ENCODE peak calls at places on chromosomes 11 and 22, in ten cellular contexts. Z is stimulated activated CD4-positive, alpha-beta T cell treated with anti-CD3 and anti-CD28 coated beads, Interleukin-15, amount 100 ng/mL, for 24 hours; S is NCI-H1092; M is left cardiac atrium; J is activated gamma-delta T cell treated with Interleukin-2 at 50 U/mL for 16 hours; L is GM04503; E is activated CD8-positive, alpha-beta memory T cell treated with anti-CD3 and anti-CD28 coated beads, Interleukin-2, amount 50 U/mL, for 4 hours; P is germinal center; D is activated T-helper 9 cell treated with anti-CD3 and anti-CD28 coated beads, Interleukin-2, amount 50 U/mL, for 16 hours; W is PC-3. F is an unnamed sample.

GRCh38 chr22:38641476-38641875 is 14.7 kb downstream of the FAM227A start:
- DNase-seq in Z (no peak), S (no peak), M (no peak), J (no peak), L (no peak), E (no peak), P (no peak), D (no peak), W (no peak), F (no peak)

GRCh38 chr11:453564-453963 is 3.5 kb downstream of the PTDSS2 start:
- DNase-seq in Z (no peak), S (no peak), M (no peak), J (no peak), L (no peak), E (no peak), P (no peak), D (no peak), W (no peak), F (no peak)

GRCh38 chr11:122155765-122156527 is 39.9 kb upstream of the BLID start:
- DNase-seq in Z (no peak), S (peak), M (no peak), J (no peak), L (no peak), E (no peak), P (no peak), D (no peak), W (peak), F (no peak)

GRCh38 chr22:35452351-35452781 is 52.4 kb downstream of the MCM5 start:
- DNase-seq in Z (no peak), S (no peak), M (no peak), J (no peak), L (no peak), E (no peak), P (no peak), D (no peak), W (no peak), F (no peak)

GRCh38 chr11:112226062-112226921 is at the start of gene PTS:
- DNase-seq in Z (peak), S (peak), M (peak), J (peak), L (peak), E (peak), P (peak), D (peak), W (peak), F (peak)

GRCh38 chr11:44548032-44548695 is 17.3 kb upstream of the CD82 start:
- DNase-seq in Z (no peak), S (no peak), M (no peak), J (no peak), L (no peak), E (no peak), P (no peak), D (no peak), W (no peak), F (no peak)

GRCh38 chr11:57237204-57237681 is at the start of gene APLNR:
- DNase-seq in Z (no peak), S (no peak), M (no peak), J (no peak), L (no peak), E (no peak), P (no peak), D (no peak), W (no peak), F (no peak)

GRCh38 chr11:43987384-43988039 is 45.1 kb downstream of the C11orf96 start:
- DNase-seq in Z (no peak), S (no peak), M (peak), J (no peak), L (peak), E (no peak), P (no peak), D (no peak), W (peak), F (no peak)

GRCh38 chr11:46489668-46490560 is 98.3 kb upstream of the CHRM4 start:
- DNase-seq in Z (peak), S (peak), M (no peak), J (peak), L (peak), E (peak), P (peak), D (peak), W (peak), F (peak)

GRCh38 chr11:66186470-66186869 is 82.0 kb upstream of the RAB1B start:
- DNase-seq in Z (no peak), S (no peak), M (no peak), J (no peak), L (no peak), E (no peak), P (no peak), D (no peak), W (no peak), F (no peak)

GRCh38 chr22:49953027-49953679 is 7.4 kb upstream of the PIM3 start:
- DNase-seq in Z (no peak), S (no peak), M (no peak), J (no peak), L (no peak), E (no peak), P (no peak), D (no peak), W (no peak), F (no peak)

GRCh38 chr11:120185678-120186407 is 25.0 kb upstream of the OAF start:
- DNase-seq in Z (no peak), S (no peak), M (no peak), J (no peak), L (no peak), E (no peak), P (no peak), D (no peak), W (no peak), F (no peak)

GRCh38 chr22:30253205-30253852 is 6.8 kb upstream of the LIF start:
- DNase-seq in Z (no peak), S (peak), M (peak), J (no peak), L (no peak), E (no peak), P (no peak), D (no peak), W (peak), F (no peak)

GRCh38 chr11:67410369-67410831 is 5.1 kb upstream of the CARNS1 start:
- DNase-seq in Z (no peak), S (no peak), M (no peak), J (no peak), L (no peak), E (no peak), P (no peak), D (no peak), W (no peak), F (no peak)

GRCh38 chr22:49754674-49755590 is 72.7 kb downstream of the BRD1 start:
- DNase-seq in Z (no peak), S (no peak), M (no peak), J (no peak), L (no peak), E (no peak), P (no peak), D (no peak), W (no peak), F (no peak)

GRCh38 chr22:21624880-21625791 is 4.7 kb downstream of the YDJC start:
- DNase-seq in Z (peak), S (no peak), M (no peak), J (no peak), L (no peak), E (no peak), P (no peak), D (no peak), W (no peak), F (no peak)

GRCh38 chr22:45551310-45552016 is 48.8 kb downstream of the FBLN1 start:
- DNase-seq in Z (no peak), S (no peak), M (no peak), J (no peak), L (no peak), E (no peak), P (no peak), D (no peak), W (no peak), F (no peak)

GRCh38 chr11:3200388-3201111 is 18.1 kb downstream of the MRGPRG start:
- DNase-seq in Z (no peak), S (no peak), M (no peak), J (no peak), L (no peak), E (peak), P (no peak), D (no peak), W (no peak), F (no peak)

GRCh38 chr11:116312560-116313340 is 460.0 kb downstream of the BUD13 start:
- DNase-seq in Z (no peak), S (peak), M (peak), J (no peak), L (no peak), E (no peak), P (no peak), D (no peak), W (no peak), F (no peak)

GRCh38 chr11:126079640-126080205 is 17.1 kb upstream of the CDON start:
- DNase-seq in Z (no peak), S (peak), M (no peak), J (no peak), L (no peak), E (no peak), P (no peak), D (no peak), W (peak), F (no peak)

GRCh38 chr11:128552783-128553661 is 34.3 kb downstream of the ETS1 start:
- DNase-seq in Z (peak), S (no peak), M (no peak), J (no peak), L (no peak), E (no peak), P (peak), D (no peak), W (no peak), F (peak)

GRCh38 chr11:46120711-46121327 is 435 bp downstream of the PHF21A start:
- DNase-seq in Z (peak), S (no peak), M (peak), J (no peak), L (peak), E (peak), P (peak), D (no peak), W (no peak), F (no peak)

GRCh38 chr11:120400564-120401364 is 64.6 kb downstream of the ARHGEF12 start:
- DNase-seq in Z (no peak), S (no peak), M (no peak), J (no peak), L (peak), E (no peak), P (no peak), D (no peak), W (peak), F (no peak)

GRCh38 chr11:113593698-113594308 is 112.3 kb downstream of the TMPRSS5 start:
- DNase-seq in Z (peak), S (no peak), M (no peak), J (no peak), L (peak), E (no peak), P (no peak), D (no peak), W (no peak), F (no peak)

GRCh38 chr11:94934362-94934761 is 39.0 kb downstream of the CWC15 start:
- DNase-seq in Z (peak), S (no peak), M (no peak), J (no peak), L (no peak), E (no peak), P (no peak), D (no peak), W (no peak), F (no peak)

GRCh38 chr11:88103337-88104206 is 71.7 kb downstream of the RAB38 start:
- DNase-seq in Z (peak), S (peak), M (no peak), J (peak), L (no peak), E (peak), P (peak), D (no peak), W (peak), F (no peak)

GRCh38 chr11:111077938-111078337 is 167.6 kb upstream of the POU2AF2 start:
- DNase-seq in Z (no peak), S (no peak), M (no peak), J (no peak), L (no peak), E (no peak), P (no peak), D (no peak), W (no peak), F (no peak)

GRCh38 chr11:81368192-81368591 is 1365.5 kb downstream of the FAM181B start:
- DNase-seq in Z (no peak), S (no peak), M (no peak), J (no peak), L (no peak), E (no peak), P (no peak), D (no peak), W (no peak), F (no peak)

GRCh38 chr11:2698386-2699184 is 1.2 kb downstream of the KCNQ1OT1 start:
- DNase-seq in Z (no peak), S (no peak), M (peak), J (no peak), L (no peak), E (peak), P (no peak), D (no peak), W (peak), F (no peak)

F was measured in naive B cell.